ENCODE peak calls at places on chromosome 11, in four cellular contexts. K, A, C and R are unnamed samples.

GRCh38 chr11:106276126-106276525 is 198.7 kb downstream of the AASDHPPT start:
- DNase-seq in K (no peak), C (no peak), A (peak; percentile 44), R (peak; percentile 26)

GRCh38 chr11:104096900-104097299 is 60.5 kb downstream of the DDI1 start:
- DNase-seq in K (no peak), C (no peak), A (no peak), R (no peak)

GRCh38 chr11:68998390-68998911 is 14.6 kb downstream of the MRGPRF start:
- DNase-seq in K (no peak), C (no peak), A (peak; percentile 21), R (no peak)

GRCh38 chr11:2645779-2646118 is 54.0 kb downstream of the KCNQ1OT1 start:
- DNase-seq in K (no peak), C (no peak), A (no peak), R (no peak)

GRCh38 chr11:68798221-68798813 is 43.4 kb downstream of the CPT1A start:
- DNase-seq in C (peak; percentile 37), K (no peak), A (no peak), R (no peak)

GRCh38 chr11:45560153-45560934 is 105.1 kb downstream of the CHST1 start:
- DNase-seq in K (no peak), C (no peak), A (no peak), R (no peak)

GRCh38 chr11:116500833-116501622 is 271.8 kb downstream of the BUD13 start:
- DNase-seq in K (no peak), C (no peak), A (no peak), R (no peak)

GRCh38 chr11:69552951-69553350 is 71.5 kb downstream of the LINC01488 start:
- DNase-seq in C (no peak), A (no peak), K (no peak), R (no peak)

GRCh38 chr11:108616549-108616948 is 23.0 kb upstream of the EXPH5 start:
- DNase-seq in K (peak; percentile 96), C (no peak), A (peak; percentile 97), R (peak; percentile 96)

GRCh38 chr11:119380816-119381185 is 689 bp downstream of the USP2 start:
- DNase-seq in C (peak; percentile 42), K (no peak), A (no peak), R (no peak)

GRCh38 chr11:78179459-78180071 is 8.9 kb downstream of the KCTD21 start:
- DNase-seq in C (no peak), K (no peak), A (no peak), R (no peak)

GRCh38 chr11:19567996-19568395 is 144.6 kb upstream of the NAV2 start:
- DNase-seq in A (no peak), K (no peak), C (no peak), R (no peak)

GRCh38 chr11:72594493-72595291 is 79.5 kb downstream of the PDE2A start:
- DNase-seq in C (no peak), A (no peak), K (no peak), R (no peak)

GRCh38 chr11:1197431-1197885 is 25.4 kb upstream of the MUC5B start:
- DNase-seq in A (no peak), K (no peak), C (no peak), R (no peak)

GRCh38 chr11:97908354-97908753 is 1112.4 kb upstream of the CNTN5 start:
- DNase-seq in A (no peak), C (no peak), K (no peak), R (no peak)

GRCh38 chr11:124075841-124076571 is 34.9 kb upstream of the OR10G7 start:
- DNase-seq in C (no peak), A (peak; percentile 19), K (no peak), R (no peak)

GRCh38 chr11:10866893-10867331 is 9.1 kb upstream of the ZBED5 start:
- DNase-seq in C (no peak), A (peak; percentile 94), K (no peak), R (peak; percentile 93)

GRCh38 chr11:65786008-65786785 is 666 bp upstream of the OVOL1 start:
- DNase-seq in K (no peak), C (no peak), A (no peak), R (no peak)

GRCh38 chr11:17853280-17853679 is 118.7 kb downstream of the KCNC1 start:
- DNase-seq in K (no peak), C (no peak), A (no peak), R (no peak)

GRCh38 chr11:61791737-61792309 is 576 bp downstream of the TMEM258 start:
- DNase-seq in A (peak; percentile 91), C (peak; percentile 55), K (peak; percentile 63), R (peak; percentile 86)

GRCh38 chr11:10627816-10628215 is 59.4 kb upstream of the LYVE1 start:
- DNase-seq in K (no peak), C (no peak), A (no peak), R (no peak)

GRCh38 chr11:45156201-45156600 is 9.8 kb downstream of the PRDM11 start:
- DNase-seq in A (no peak), K (no peak), C (no peak), R (no peak)

GRCh38 chr11:75302346-75302745 is 49.1 kb downstream of the ARRB1 start:
- DNase-seq in C (no peak), A (no peak), K (no peak), R (no peak)
- H4K20me1 ChIP-seq in C (no peaks in the 10 kb centered on the region), A (no peaks in the 10 kb centered on the region), K (no peaks in the 10 kb centered on the region), R (peaks cover 9% of the 10 kb centered on the region)

GRCh38 chr11:9092846-9093778 is 1.7 kb upstream of the SCUBE2 start:
- DNase-seq in C (peak; percentile 18), K (no peak), A (no peak), R (no peak)
- TF ChIP-seq CTCF in C (peak; percentile 70), K (peak; percentile 34), A (no peak), R (peak; percentile 12)

DNA sequence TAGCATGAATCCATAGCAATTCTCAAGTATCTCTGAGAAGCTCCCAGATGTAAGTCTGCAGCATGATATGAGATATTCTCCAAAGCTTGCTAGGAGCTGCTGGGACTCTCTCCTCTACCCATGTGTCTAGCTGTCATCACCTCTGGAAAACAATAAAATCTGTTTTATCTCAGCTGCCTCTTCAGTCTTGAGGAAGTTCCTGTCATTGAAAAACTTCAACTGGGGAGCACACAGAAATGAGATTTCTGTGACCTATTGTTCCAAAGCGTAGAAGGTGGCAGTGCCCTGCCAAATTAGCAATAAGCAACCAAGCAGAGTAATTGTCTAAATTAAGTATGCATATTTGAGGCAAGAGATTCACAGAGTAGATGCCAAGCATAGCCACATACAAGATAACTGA is 1380.6 kb upstream of the RAG2 start:
- DNase-seq in C (no peak), K (no peak), A (peak; percentile 12), R (peak; percentile 3)
- H3K4me2 ChIP-seq in C (no peak overlapping the region), K (no peak overlapping the region), A (no peak overlapping the region), R (no peak overlapping the region)

DNA sequence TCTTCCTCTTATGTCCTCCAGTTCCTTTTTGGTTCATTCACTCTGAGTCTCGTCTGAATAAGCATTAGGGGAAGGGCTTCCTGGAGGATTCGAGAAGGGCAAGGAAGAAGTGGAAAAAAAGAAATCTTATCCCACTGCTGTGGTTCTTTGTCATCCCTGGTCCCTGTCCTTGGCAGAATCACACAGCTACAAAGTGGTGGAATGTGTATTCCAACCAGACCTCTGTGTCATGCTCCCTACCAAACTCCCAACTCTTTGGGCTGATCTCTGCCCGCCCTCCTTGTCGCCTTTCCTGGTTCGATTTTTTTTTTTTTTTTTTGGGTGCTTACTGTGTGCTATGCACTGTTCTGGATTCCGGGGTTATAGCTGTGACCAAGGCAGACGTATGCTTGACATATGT is 61.0 kb downstream of the TEAD1 start:
- DNase-seq in A (no peak), K (no peak), C (no peak), R (no peak)
- H4K20me1 ChIP-seq in A (peaks cover 6% of the 10 kb centered on the region), K (peaks cover 8% of the 10 kb centered on the region), C (no peaks in the 10 kb centered on the region), R (peaks cover 92% of the 10 kb centered on the region)

DNA sequence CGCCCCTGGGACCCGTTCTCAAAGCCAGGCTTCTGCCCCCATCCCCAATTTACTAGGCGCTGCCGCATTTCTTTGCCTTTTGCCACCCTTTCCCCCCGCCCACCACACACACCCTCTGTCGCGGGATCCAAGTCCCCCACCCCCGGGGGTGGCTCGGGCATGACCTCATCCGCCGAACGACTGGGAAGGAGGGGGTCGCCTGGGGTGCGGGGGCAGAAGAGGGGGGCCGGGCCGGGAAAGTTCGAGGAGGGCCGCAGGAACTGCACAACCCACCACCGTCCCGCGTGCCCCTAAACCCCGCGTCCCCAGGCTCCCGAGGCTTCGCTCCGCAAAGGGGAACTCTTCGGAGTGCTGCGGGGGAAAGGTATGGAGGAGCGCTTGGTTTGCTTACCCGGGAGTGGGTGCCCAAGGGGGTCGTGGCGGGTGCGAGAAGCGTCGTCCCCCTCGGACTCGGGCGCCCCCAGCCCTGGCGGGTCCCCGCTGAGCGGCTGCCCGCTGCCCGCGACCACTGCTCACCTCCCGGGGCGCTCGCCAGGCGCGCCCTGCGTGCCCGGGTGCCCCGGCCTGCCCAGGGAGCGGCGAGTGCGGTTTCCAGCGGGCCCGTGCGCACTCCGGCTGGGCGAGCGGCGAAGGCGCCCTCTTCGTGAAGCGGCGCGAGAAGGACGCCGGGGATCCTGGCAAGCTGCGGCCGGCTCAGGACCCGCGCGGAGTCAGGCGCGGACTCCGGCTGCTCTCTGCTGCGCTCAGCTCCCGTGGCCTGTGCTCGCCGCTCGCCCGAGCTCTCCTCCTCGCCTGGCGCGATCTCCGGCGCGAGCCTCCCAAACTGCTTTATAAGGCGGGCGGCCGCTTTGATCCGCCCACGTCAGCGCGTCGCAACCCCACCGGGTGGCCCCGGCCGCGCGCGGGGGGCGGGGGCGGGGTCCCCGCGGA is 3.9 kb upstream of the WNT11 start:
- DNase-seq in C (no peak), K (no peak), A (peak; percentile 78), R (peak; percentile 66)
- TF ChIP-seq CTCF in C (no peak), K (no peak), A (no peak), R (no peak)

GRCh38 chr11:36591433-36591832 is 2.9 kb upstream of the IFTAP start:
- DNase-seq in K (no peak), C (no peak), A (no peak), R (no peak)

GRCh38 chr11:36583667-36584066 is 10.6 kb upstream of the IFTAP start:
- DNase-seq in K (no peak), C (no peak), A (no peak), R (no peak)

GRCh38 chr11:36581536-36581935 is 12.8 kb upstream of the IFTAP start:
- DNase-seq in A (no peak), C (no peak), K (no peak), R (no peak)

GRCh38 chr11:36586543-36586942 is 7.8 kb upstream of the IFTAP start:
- DNase-seq in K (no peak), C (no peak), A (no peak), R (no peak)
- H3K4me2 ChIP-seq in K (no peak overlapping the region), C (no peak overlapping the region), A (no peak overlapping the region), R (no peak overlapping the region)

GRCh38 chr11:12679471-12679870 is 5.2 kb downstream of the TEAD1 start:
- DNase-seq in C (no peak), A (no peak), K (no peak), R (no peak)

GRCh38 chr11:12680246-12680939 is 6.2 kb downstream of the TEAD1 start:
- DNase-seq in K (no peak), A (peak; percentile 97), C (no peak), R (peak; percentile 94)

GRCh38 chr11:12682288-12682687 is 8.1 kb downstream of the TEAD1 start:
- DNase-seq in A (no peak), K (no peak), C (no peak), R (no peak)

GRCh38 chr11:12681462-12681861 is 7.2 kb downstream of the TEAD1 start:
- DNase-seq in C (no peak), A (no peak), K (no peak), R (no peak)

GRCh38 chr11:12680940-12681258 is 6.7 kb downstream of the TEAD1 start:
- DNase-seq in C (no peak), K (no peak), A (no peak), R (no peak)
- H4K20me1 ChIP-seq in C (peaks cover 3% of the 10 kb centered on the region), K (no peaks in the 10 kb centered on the region), A (no peaks in the 10 kb centered on the region), R (peaks cover 76% of the 10 kb centered on the region)